ENCODE peak calls at places on chromosomes 11 and 22, in five cellular contexts. E is hepatocyte, Q is HCT116, A is GM23338, R is PC-3. I is an unnamed sample. For H3K9me2, the result is how much of the 10 kb centered on the place peaks cover.

GRCh38 chr22:37213941-37214340 is 1.7 kb upstream of the SSTR3 start:
- DNase-seq in E (no peak), R (no peak), Q (no peak), A (no peak), I (no peak)

GRCh38 chr11:313787-314547 is at the start of gene IFITM1:
- DNase-seq in R (peak), A (peak), Q (no peak), E (peak), I (no peak)

GRCh38 chr11:67416416-67417335 is 1.2 kb downstream of the CARNS1 start:
- DNase-seq in E (peak), R (peak), A (peak), Q (no peak), I (no peak)

GRCh38 chr22:19355413-19356157 is 64.1 kb upstream of the CLTCL1 start:
- DNase-seq in R (no peak), E (no peak), A (no peak), Q (no peak), I (no peak)

GRCh38 chr22:48105254-48105653 is 1342.8 kb downstream of the TBC1D22A start:
- DNase-seq in Q (no peak), E (no peak), A (peak), R (no peak), I (no peak)

GRCh38 chr11:17740649-17741235 is 6.2 kb downstream of the KCNC1 start:
- DNase-seq in R (no peak), Q (no peak), E (no peak), A (no peak), I (no peak)

GRCh38 chr11:28770806-28771205 is 662.6 kb downstream of the METTL15 start:
- DNase-seq in A (no peak), E (no peak), Q (no peak), R (no peak), I (no peak)

GRCh38 chr11:68212421-68213134 is 518 bp downstream of the KMT5B start:
- DNase-seq in R (peak), Q (peak), A (peak), E (peak), I (peak)

GRCh38 chr11:108601150-108601549 is 7.6 kb upstream of the EXPH5 start:
- DNase-seq in A (no peak), R (peak), E (no peak), Q (no peak), I (no peak)

GRCh38 chr11:72776844-72777754 is 16.7 kb downstream of the STARD10 start:
- DNase-seq in E (peak), A (no peak), R (no peak), Q (no peak), I (peak)

GRCh38 chr11:47378011-47378835 is at the start of gene SPI1:
- DNase-seq in R (no peak), Q (no peak), A (peak), E (no peak), I (no peak)

GRCh38 chr11:134783219-134783618 is 371.2 kb upstream of the B3GAT1 start:
- DNase-seq in R (no peak), Q (no peak), E (no peak), A (no peak), I (no peak)

GRCh38 chr22:19757140-19757984 is 3.2 kb upstream of the TBX1 start:
- DNase-seq in Q (no peak), A (peak), R (no peak), E (no peak), I (no peak)

GRCh38 chr11:126992065-126992803 is 8.3 kb downstream of the KIRREL3 start:
- DNase-seq in Q (no peak), A (no peak), R (peak), E (no peak), I (peak)

GRCh38 chr11:16195659-16196058 is 160.7 kb downstream of the SOX6 start:
- DNase-seq in R (peak), E (no peak), A (no peak), Q (no peak), I (no peak)

GRCh38 chr22:39638958-39639357 is 68.4 kb downstream of the CACNA1I start:
- DNase-seq in E (no peak), Q (no peak), A (no peak), R (peak), I (no peak)

GRCh38 chr22:41799486-41800347 is 762 bp upstream of the CCDC134 start:
- DNase-seq in Q (no peak), E (peak), A (peak), R (no peak), I (no peak)

GRCh38 chr11:94183886-94184264 is 55.2 kb downstream of the PANX1 start:
- DNase-seq in R (peak), E (peak), A (peak), Q (peak), I (peak)

GRCh38 chr11:7442588-7443215 is 42.6 kb upstream of the OLFML1 start:
- DNase-seq in E (peak), A (peak), R (peak), Q (peak), I (no peak)

GRCh38 chr11:93606721-93607120 is 54.8 kb upstream of the CEP295 start:
- DNase-seq in Q (no peak), E (no peak), A (no peak), R (peak), I (no peak)

GRCh38 chr11:69295079-69295994 is 1.4 kb downstream of the MYEOV start:
- DNase-seq in E (no peak), Q (no peak), R (peak), A (no peak), I (peak)

GRCh38 chr11:27456140-27456801 is 16.3 kb downstream of the LGR4 start:
- DNase-seq in Q (no peak), R (peak), A (no peak), E (no peak), I (peak)

GRCh38 chr11:44578279-44578678 is 12.8 kb downstream of the CD82 start:
- DNase-seq in E (no peak), A (no peak), Q (no peak), R (no peak), I (no peak)

GRCh38 chr11:100403817-100404216 is 283.3 kb upstream of the ARHGAP42 start:
- DNase-seq in Q (no peak), A (peak), E (no peak), R (no peak), I (no peak)

GRCh38 chr11:72725731-72726042 is 26.5 kb downstream of the ARAP1 start:
- DNase-seq in A (no peak), R (no peak), Q (no peak), E (no peak), I (no peak)

GRCh38 chr11:130609121-130610035 is 160.9 kb downstream of the ADAMTS15 start:
- DNase-seq in A (peak), R (no peak), Q (no peak), E (peak), I (no peak)

GRCh38 chr11:119192111-119192510 is 6.8 kb downstream of the NHERF4 start:
- DNase-seq in A (no peak), Q (no peak), R (no peak), E (no peak), I (no peak)

GRCh38 chr11:1656061-1656441 is 26.5 kb downstream of the KRTAP5-5 start:
- DNase-seq in E (no peak), Q (no peak), R (no peak), A (no peak), I (no peak)

GRCh38 chr11:9662273-9662672 is 1.6 kb upstream of the SWAP70 start:
- DNase-seq in R (no peak), E (no peak), Q (no peak), A (no peak), I (no peak)

DNA sequence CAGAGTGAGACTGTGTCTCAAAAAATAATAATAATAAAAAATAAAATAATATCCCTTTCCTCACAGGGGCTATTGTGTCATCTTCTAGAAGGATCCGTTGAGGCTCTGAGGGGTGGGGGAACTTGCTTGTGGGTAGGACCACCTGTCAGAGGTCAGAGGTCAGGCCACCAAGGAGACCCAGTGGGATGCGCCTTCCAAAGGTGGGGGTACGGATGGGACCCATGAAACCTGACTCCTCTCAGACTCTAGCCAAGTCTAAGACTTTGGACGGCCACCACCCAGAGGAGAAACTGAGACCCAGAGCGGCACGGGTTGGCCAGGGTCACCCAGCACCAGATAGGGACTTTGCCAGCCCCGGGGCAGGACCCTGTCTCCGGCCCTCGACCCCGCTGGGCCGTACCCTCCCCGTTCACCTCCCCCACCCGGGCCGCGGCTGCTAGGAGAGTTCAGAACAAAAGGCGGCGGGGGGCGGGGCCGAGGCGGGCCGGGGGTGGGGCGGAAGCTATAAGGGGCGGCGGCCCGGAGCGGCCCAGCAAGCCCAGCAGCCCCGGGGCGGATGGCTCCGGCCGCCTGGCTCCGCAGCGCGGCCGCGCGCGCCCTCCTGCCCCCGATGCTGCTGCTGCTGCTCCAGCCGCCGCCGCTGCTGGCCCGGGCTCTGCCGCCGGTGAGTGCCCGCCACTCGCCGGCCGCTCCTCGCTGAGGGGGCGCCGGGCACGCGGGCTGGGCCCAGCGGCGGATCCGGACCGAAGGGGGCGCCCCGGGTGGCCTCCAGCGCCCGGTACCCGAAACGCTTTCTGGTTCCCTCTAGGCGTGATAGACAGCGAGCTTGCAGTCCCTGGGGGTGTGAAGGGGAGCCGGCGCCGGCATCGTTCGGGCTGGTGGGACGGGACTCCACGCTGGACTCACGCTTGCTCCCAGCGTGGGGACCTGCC is at the start of gene MMP11:
- DNase-seq in Q (no peak), A (peak), R (peak), E (peak), I (no peak)
- TF ChIP-seq CTCF in Q (no peak), A (no peak), R (no peak), E (no peak), I (no peak)

GRCh38 chr11:128763224-128763623 is 69.4 kb downstream of the FLI1 start:
- DNase-seq in Q (no peak), A (no peak), E (no peak), R (no peak), I (no peak)
- H3K9me2 ChIP-seq in Q (under half), A (under half), E (under half), R (under half), I (under half)

DNA sequence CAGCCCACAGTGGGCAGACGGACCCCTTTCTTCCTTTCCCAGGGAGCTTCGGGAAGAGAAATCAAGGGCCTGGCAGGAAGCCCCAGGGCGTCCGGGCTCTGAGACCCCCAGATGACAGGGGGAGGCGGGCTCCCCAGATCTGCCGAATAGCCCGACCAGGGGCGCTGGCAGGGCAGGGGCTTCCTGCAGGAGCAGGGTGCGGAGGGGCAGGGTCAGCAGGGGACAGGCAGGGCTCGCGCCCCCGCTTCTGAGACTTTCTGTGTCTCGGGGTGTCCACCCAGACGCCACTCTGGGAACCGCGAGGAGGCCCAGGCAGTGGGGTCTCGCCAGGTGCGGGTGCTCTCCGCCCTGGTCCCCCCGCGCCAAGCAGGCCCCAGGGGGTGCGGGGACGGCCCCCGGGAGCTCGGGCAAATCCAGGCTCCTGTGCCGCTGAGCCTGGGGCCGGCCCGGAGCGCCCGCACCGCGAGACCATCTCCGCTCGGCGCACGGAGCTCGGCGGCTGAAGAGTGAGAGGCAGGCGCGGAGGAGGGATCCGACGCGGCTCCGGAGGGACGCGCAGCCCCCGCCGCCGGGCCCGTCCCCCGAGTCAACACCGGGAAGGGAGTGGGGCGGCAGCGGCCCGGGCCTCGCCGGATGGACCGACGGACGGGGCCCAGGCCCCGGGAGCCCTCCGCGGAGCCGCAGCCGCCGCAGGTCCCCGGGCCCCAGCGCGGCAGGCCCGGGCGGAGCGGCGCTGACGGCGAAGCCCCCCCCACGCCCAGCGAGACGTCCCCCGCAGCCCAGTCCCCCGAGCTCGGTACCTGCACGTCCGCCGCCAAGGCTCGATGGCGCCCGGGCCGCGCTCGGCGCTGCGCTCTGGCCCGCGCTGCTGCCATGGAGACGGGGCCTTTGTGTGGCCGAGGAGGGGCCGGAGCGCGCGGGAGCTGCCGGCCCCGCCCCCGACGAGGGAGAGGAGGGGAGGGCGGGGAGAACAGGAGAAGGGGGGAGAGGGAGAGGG is at the start of gene PLXNB2:
- DNase-seq in Q (peak), R (peak), E (peak), A (peak), I (peak)
- H3K27ac ChIP-seq in Q (peak), R (peak), E (peak), A (no peak), I (peak)

DNA sequence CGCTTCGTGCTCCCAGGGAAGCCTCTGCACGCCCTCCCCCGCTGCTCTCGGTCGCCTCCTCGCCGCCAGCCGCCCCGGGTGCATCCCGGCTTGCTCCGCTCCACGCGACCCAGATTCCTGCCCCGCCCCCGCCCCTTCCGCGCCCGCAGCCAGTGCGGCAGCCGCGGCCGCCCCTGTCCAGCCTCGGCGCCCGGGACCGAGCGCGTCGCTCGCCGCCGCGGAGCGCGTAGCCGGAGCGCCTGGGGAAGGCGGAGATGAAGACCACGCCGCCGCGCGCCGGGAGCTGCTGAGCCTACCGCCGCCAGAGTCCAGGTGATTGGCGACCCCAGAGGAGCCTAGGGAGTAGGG is at the start of gene ELMOD1:
- DNase-seq in E (peak), A (peak), R (peak), Q (no peak), I (no peak)
- TF ChIP-seq CTCF in E (no peak), A (no peak), R (no peak), Q (no peak), I (no peak)

GRCh38 chr11:4695442-4695841 is 2.2 kb downstream of the OR51E2 start:
- DNase-seq in A (no peak), E (no peak), Q (no peak), R (no peak), I (no peak)
- H3K9me2 ChIP-seq in A (under half), E (under half), Q (under half), R (under half), I (under half)

GRCh38 chr22:46113910-46114517 is 36.3 kb upstream of the PPARA start:
- DNase-seq in R (no peak), E (no peak), Q (no peak), A (no peak), I (no peak)
- H3K27ac ChIP-seq in R (no peak), E (no peak), Q (peak), A (no peak), I (no peak)

GRCh38 chr22:31271026-31271425 is 21.3 kb downstream of the PIK3IP1 start:
- DNase-seq in R (no peak), E (no peak), A (no peak), Q (no peak), I (peak)

GRCh38 chr22:31271485-31271884 is 20.8 kb downstream of the PIK3IP1 start:
- DNase-seq in Q (no peak), R (no peak), A (no peak), E (peak), I (peak)

GRCh38 chr22:31275018-31275417 is 17.3 kb downstream of the PIK3IP1 start:
- DNase-seq in Q (no peak), E (peak), R (no peak), A (no peak), I (no peak)

GRCh38 chr22:31274017-31274416 is 18.3 kb downstream of the PIK3IP1 start:
- DNase-seq in R (no peak), E (no peak), A (no peak), Q (no peak), I (no peak)

GRCh38 chr22:31272522-31273446 is 19.5 kb downstream of the PIK3IP1 start:
- DNase-seq in Q (peak), E (peak), R (peak), A (peak), I (peak)
- TF ChIP-seq CTCF in Q (peak), E (peak), R (peak), A (peak), I (peak)

GRCh38 chr22:24140357-24140756 is 40.9 kb upstream of the SUSD2 start:
- DNase-seq in R (no peak), Q (no peak), E (no peak), A (no peak), I (no peak)

GRCh38 chr22:24144056-24144455 is 37.2 kb upstream of the SUSD2 start:
- DNase-seq in R (no peak), Q (no peak), A (no peak), E (peak), I (no peak)

GRCh38 chr22:24141586-24141985 is 39.7 kb upstream of the SUSD2 start:
- DNase-seq in E (no peak), Q (no peak), R (peak), A (no peak), I (peak)

GRCh38 chr22:24142831-24143230 is 38.5 kb upstream of the SUSD2 start:
- DNase-seq in R (no peak), E (no peak), Q (no peak), A (no peak), I (no peak)

GRCh38 chr22:24142241-24142640 is 39.0 kb upstream of the SUSD2 start:
- DNase-seq in E (no peak), R (peak), Q (no peak), A (no peak), I (no peak)
- H3K9me2 ChIP-seq in E (under half), R (under half), Q (under half), A (under half), I (under half)

I was measured in PC-9.